ENCODE peak calls at places on chromosomes 12 and 14, in four cellular contexts. One of them, this sample, is unnamed.

GRCh38 chr12:68495666-68496065 is 115.0 kb upstream of the RAP1B start:
- DNase-seq in CD8-positive, alpha-beta memory T cell: no peak
- DNase-seq in CD8-positive, alpha-beta T cell: no peak
- DNase-seq in CD4-positive, CD25-positive, alpha-beta regulatory T cell: no peak
- DNase-seq in this sample: no peak

GRCh38 chr12:68912916-68913315 is 20.1 kb downstream of the CPM start:
- DNase-seq in CD8-positive, alpha-beta T cell: no peak
- DNase-seq in CD8-positive, alpha-beta memory T cell: no peak
- DNase-seq in CD4-positive, CD25-positive, alpha-beta regulatory T cell: no peak
- DNase-seq in this sample: no peak

GRCh38 chr14:99179506-99179905 is 92.5 kb downstream of the BCL11B start:
- DNase-seq in CD8-positive, alpha-beta T cell: no peak
- DNase-seq in CD4-positive, CD25-positive, alpha-beta regulatory T cell: no peak
- DNase-seq in CD8-positive, alpha-beta memory T cell: peak; percentile 17
- DNase-seq in this sample: no peak

GRCh38 chr12:50215033-50215432 is 47.9 kb upstream of the CERS5 start:
- DNase-seq in CD8-positive, alpha-beta T cell: no peak
- DNase-seq in CD4-positive, CD25-positive, alpha-beta regulatory T cell: no peak
- DNase-seq in CD8-positive, alpha-beta memory T cell: no peak
- DNase-seq in this sample: no peak

GRCh38 chr14:72736348-72736747 is 157.6 kb downstream of the DPF3 start:
- DNase-seq in CD4-positive, CD25-positive, alpha-beta regulatory T cell: no peak
- DNase-seq in CD8-positive, alpha-beta memory T cell: no peak
- DNase-seq in CD8-positive, alpha-beta T cell: no peak
- DNase-seq in this sample: no peak

GRCh38 chr12:77003961-77004360 is 61.4 kb downstream of the E2F7 start:
- DNase-seq in CD8-positive, alpha-beta T cell: no peak
- DNase-seq in CD4-positive, CD25-positive, alpha-beta regulatory T cell: no peak
- DNase-seq in CD8-positive, alpha-beta memory T cell: no peak
- DNase-seq in this sample: no peak

GRCh38 chr12:9763025-9763424 is 2.3 kb upstream of the CD69 start:
- DNase-seq in CD4-positive, CD25-positive, alpha-beta regulatory T cell: no peak
- DNase-seq in CD8-positive, alpha-beta T cell: no peak
- DNase-seq in CD8-positive, alpha-beta memory T cell: no peak
- DNase-seq in this sample: no peak

GRCh38 chr14:60649815-60650381 is 621 bp upstream of the SIX1 start:
- DNase-seq in CD8-positive, alpha-beta memory T cell: no peak
- DNase-seq in CD4-positive, CD25-positive, alpha-beta regulatory T cell: no peak
- DNase-seq in CD8-positive, alpha-beta T cell: no peak
- DNase-seq in this sample: no peak

GRCh38 chr12:69105101-69105613 is 134.2 kb upstream of the CPSF6 start:
- DNase-seq in CD8-positive, alpha-beta memory T cell: no peak
- DNase-seq in CD4-positive, CD25-positive, alpha-beta regulatory T cell: no peak
- DNase-seq in CD8-positive, alpha-beta T cell: no peak
- DNase-seq in this sample: no peak

GRCh38 chr12:103197725-103198388 is 240.4 kb downstream of the ASCL1 start:
- DNase-seq in CD8-positive, alpha-beta memory T cell: no peak
- DNase-seq in CD4-positive, CD25-positive, alpha-beta regulatory T cell: no peak
- DNase-seq in CD8-positive, alpha-beta T cell: no peak
- DNase-seq in this sample: no peak

GRCh38 chr12:92290881-92291280 is 145.2 kb upstream of the BTG1 start:
- DNase-seq in CD8-positive, alpha-beta T cell: no peak
- DNase-seq in CD8-positive, alpha-beta memory T cell: no peak
- DNase-seq in CD4-positive, CD25-positive, alpha-beta regulatory T cell: no peak
- DNase-seq in this sample: no peak

GRCh38 chr14:101464984-101465794 is 96.1 kb upstream of the DIO3 start:
- DNase-seq in CD4-positive, CD25-positive, alpha-beta regulatory T cell: no peak
- DNase-seq in CD8-positive, alpha-beta T cell: no peak
- DNase-seq in CD8-positive, alpha-beta memory T cell: no peak
- DNase-seq in this sample: no peak

GRCh38 chr12:130026608-130027176 is 122.9 kb upstream of the TMEM132D start:
- DNase-seq in CD8-positive, alpha-beta memory T cell: no peak
- DNase-seq in CD4-positive, CD25-positive, alpha-beta regulatory T cell: peak; percentile 27
- DNase-seq in CD8-positive, alpha-beta T cell: peak; percentile 29
- DNase-seq in this sample: no peak

GRCh38 chr12:113689047-113689610 is 217.5 kb upstream of the LHX5 start:
- DNase-seq in CD8-positive, alpha-beta memory T cell: no peak
- DNase-seq in CD8-positive, alpha-beta T cell: no peak
- DNase-seq in CD4-positive, CD25-positive, alpha-beta regulatory T cell: no peak
- DNase-seq in this sample: no peak

GRCh38 chr12:72219937-72220336 is 52.2 kb upstream of the TRHDE start:
- DNase-seq in CD8-positive, alpha-beta T cell: no peak
- DNase-seq in CD8-positive, alpha-beta memory T cell: no peak
- DNase-seq in CD4-positive, CD25-positive, alpha-beta regulatory T cell: no peak
- DNase-seq in this sample: no peak

GRCh38 chr12:103140217-103140616 is 182.7 kb downstream of the ASCL1 start:
- DNase-seq in CD8-positive, alpha-beta memory T cell: no peak
- DNase-seq in CD8-positive, alpha-beta T cell: no peak
- DNase-seq in CD4-positive, CD25-positive, alpha-beta regulatory T cell: no peak
- DNase-seq in this sample: no peak

GRCh38 chr12:83477289-83477688 is 790.6 kb downstream of the TMTC2 start:
- DNase-seq in CD4-positive, CD25-positive, alpha-beta regulatory T cell: no peak
- DNase-seq in CD8-positive, alpha-beta T cell: no peak
- DNase-seq in CD8-positive, alpha-beta memory T cell: no peak
- DNase-seq in this sample: no peak

GRCh38 chr12:55933158-55933798 is 2.3 kb downstream of the DGKA start:
- DNase-seq in CD4-positive, CD25-positive, alpha-beta regulatory T cell: no peak
- DNase-seq in CD8-positive, alpha-beta memory T cell: no peak
- DNase-seq in CD8-positive, alpha-beta T cell: peak; percentile 23
- DNase-seq in this sample: no peak

GRCh38 chr14:42469637-42470426 is 863.2 kb downstream of the LRFN5 start:
- DNase-seq in CD8-positive, alpha-beta memory T cell: no peak
- DNase-seq in CD8-positive, alpha-beta T cell: no peak
- DNase-seq in CD4-positive, CD25-positive, alpha-beta regulatory T cell: no peak
- DNase-seq in this sample: no peak

GRCh38 chr12:31650927-31651326 is 8.6 kb upstream of the ETFBKMT start:
- DNase-seq in CD4-positive, CD25-positive, alpha-beta regulatory T cell: no peak
- DNase-seq in CD8-positive, alpha-beta memory T cell: no peak
- DNase-seq in CD8-positive, alpha-beta T cell: no peak
- DNase-seq in this sample: no peak

GRCh38 chr12:77179515-77179914 is 114.1 kb upstream of the E2F7 start:
- DNase-seq in CD4-positive, CD25-positive, alpha-beta regulatory T cell: no peak
- DNase-seq in CD8-positive, alpha-beta memory T cell: no peak
- DNase-seq in CD8-positive, alpha-beta T cell: no peak
- DNase-seq in this sample: no peak

GRCh38 chr14:104784846-104785707 is 10.5 kb downstream of the AKT1 start:
- DNase-seq in CD8-positive, alpha-beta T cell: no peak
- DNase-seq in CD4-positive, CD25-positive, alpha-beta regulatory T cell: no peak
- DNase-seq in CD8-positive, alpha-beta memory T cell: no peak
- DNase-seq in this sample: no peak

GRCh38 chr14:97107070-97107469 is 309.9 kb downstream of the VRK1 start:
- DNase-seq in CD8-positive, alpha-beta memory T cell: no peak
- DNase-seq in CD4-positive, CD25-positive, alpha-beta regulatory T cell: no peak
- DNase-seq in CD8-positive, alpha-beta T cell: no peak
- DNase-seq in this sample: no peak

GRCh38 chr12:22271036-22271435 is 63.5 kb downstream of the ST8SIA1 start:
- DNase-seq in CD8-positive, alpha-beta T cell: no peak
- DNase-seq in CD8-positive, alpha-beta memory T cell: no peak
- DNase-seq in CD4-positive, CD25-positive, alpha-beta regulatory T cell: no peak
- DNase-seq in this sample: no peak

GRCh38 chr12:10153271-10154144 is 18.4 kb downstream of the OLR1 start:
- DNase-seq in CD8-positive, alpha-beta memory T cell: peak; percentile 68
- DNase-seq in CD4-positive, CD25-positive, alpha-beta regulatory T cell: peak; percentile 66
- DNase-seq in CD8-positive, alpha-beta T cell: peak; percentile 53
- DNase-seq in this sample: peak; percentile 27

GRCh38 chr12:31849090-31849687 is 110.0 kb upstream of the RESF1 start:
- DNase-seq in CD8-positive, alpha-beta memory T cell: no peak
- DNase-seq in CD8-positive, alpha-beta T cell: no peak
- DNase-seq in CD4-positive, CD25-positive, alpha-beta regulatory T cell: peak; percentile 45
- DNase-seq in this sample: no peak

GRCh38 chr12:64678248-64678647 is 68.0 kb downstream of the RASSF3 start:
- DNase-seq in CD8-positive, alpha-beta T cell: no peak
- DNase-seq in CD8-positive, alpha-beta memory T cell: no peak
- DNase-seq in CD4-positive, CD25-positive, alpha-beta regulatory T cell: no peak
- DNase-seq in this sample: no peak

DNA sequence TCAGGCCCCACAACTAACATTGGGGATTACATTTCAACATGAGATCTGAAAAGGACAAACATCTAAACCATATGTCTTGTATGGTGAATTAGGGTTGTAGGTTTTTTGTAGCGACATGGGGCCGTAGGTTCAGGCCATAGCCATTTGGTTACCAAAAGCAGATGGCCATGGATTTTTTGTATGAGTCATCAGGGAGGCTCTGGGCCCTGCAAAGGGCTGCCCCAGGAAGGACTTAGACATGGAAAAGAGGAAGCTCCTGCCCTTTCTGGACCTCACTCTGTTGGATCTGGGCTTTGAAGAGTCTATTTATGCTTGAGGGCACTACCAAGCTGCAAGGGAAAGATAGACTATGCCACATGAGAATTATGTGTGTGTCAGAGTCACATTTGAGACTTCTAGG is 89.3 kb upstream of the DHRS4 start:
- DNase-seq in CD8-positive, alpha-beta T cell: no peak
- DNase-seq in CD8-positive, alpha-beta memory T cell: no peak
- DNase-seq in CD4-positive, CD25-positive, alpha-beta regulatory T cell: no peak
- DNase-seq in this sample: no peak
- H3K27ac ChIP-seq in CD8-positive, alpha-beta T cell: no peak overlapping the region
- H3K27ac ChIP-seq in CD8-positive, alpha-beta memory T cell: no peak overlapping the region
- H3K27ac ChIP-seq in CD4-positive, CD25-positive, alpha-beta regulatory T cell: no peak overlapping the region
- H3K27ac ChIP-seq in this sample: no peak overlapping the region

GRCh38 chr12:3261782-3262359 is 184.7 kb downstream of the TSPAN9 start:
- DNase-seq in CD8-positive, alpha-beta T cell: no peak
- DNase-seq in CD4-positive, CD25-positive, alpha-beta regulatory T cell: no peak
- DNase-seq in CD8-positive, alpha-beta memory T cell: no peak
- DNase-seq in this sample: no peak
- H3K27ac ChIP-seq in CD8-positive, alpha-beta T cell: no peak overlapping the region
- H3K27ac ChIP-seq in CD4-positive, CD25-positive, alpha-beta regulatory T cell: no peak overlapping the region
- H3K27ac ChIP-seq in CD8-positive, alpha-beta memory T cell: no peak overlapping the region
- H3K27ac ChIP-seq in this sample: no peak overlapping the region

GRCh38 chr12:131862084-131862441 is 32.4 kb upstream of the ULK1 start:
- DNase-seq in CD8-positive, alpha-beta T cell: no peak
- DNase-seq in CD4-positive, CD25-positive, alpha-beta regulatory T cell: no peak
- DNase-seq in CD8-positive, alpha-beta memory T cell: no peak
- DNase-seq in this sample: no peak
- H3K27ac ChIP-seq in CD8-positive, alpha-beta T cell: no peak overlapping the region
- H3K27ac ChIP-seq in CD4-positive, CD25-positive, alpha-beta regulatory T cell: no peak overlapping the region
- H3K27ac ChIP-seq in CD8-positive, alpha-beta memory T cell: no peak overlapping the region
- H3K27ac ChIP-seq in this sample: no peak overlapping the region

GRCh38 chr12:66304296-66304915 is 2.1 kb downstream of the HELB start:
- DNase-seq in CD4-positive, CD25-positive, alpha-beta regulatory T cell: peak; percentile 29
- DNase-seq in CD8-positive, alpha-beta T cell: no peak
- DNase-seq in CD8-positive, alpha-beta memory T cell: no peak
- DNase-seq in this sample: no peak
- H3K27ac ChIP-seq in CD4-positive, CD25-positive, alpha-beta regulatory T cell: peak overlapping the region; percentile 91
- H3K27ac ChIP-seq in CD8-positive, alpha-beta T cell: peak overlapping the region; percentile 77
- H3K27ac ChIP-seq in CD8-positive, alpha-beta memory T cell: peak overlapping the region; percentile 82
- H3K27ac ChIP-seq in this sample: no peak overlapping the region

GRCh38 chr12:105418232-105418631 is 87.7 kb downstream of the C12orf75 start:
- DNase-seq in CD8-positive, alpha-beta memory T cell: no peak
- DNase-seq in CD4-positive, CD25-positive, alpha-beta regulatory T cell: no peak
- DNase-seq in CD8-positive, alpha-beta T cell: no peak
- DNase-seq in this sample: no peak
- H3K27ac ChIP-seq in CD8-positive, alpha-beta memory T cell: no peak overlapping the region
- H3K27ac ChIP-seq in CD4-positive, CD25-positive, alpha-beta regulatory T cell: no peak overlapping the region
- H3K27ac ChIP-seq in CD8-positive, alpha-beta T cell: no peak overlapping the region
- H3K27ac ChIP-seq in this sample: no peak overlapping the region

DNA sequence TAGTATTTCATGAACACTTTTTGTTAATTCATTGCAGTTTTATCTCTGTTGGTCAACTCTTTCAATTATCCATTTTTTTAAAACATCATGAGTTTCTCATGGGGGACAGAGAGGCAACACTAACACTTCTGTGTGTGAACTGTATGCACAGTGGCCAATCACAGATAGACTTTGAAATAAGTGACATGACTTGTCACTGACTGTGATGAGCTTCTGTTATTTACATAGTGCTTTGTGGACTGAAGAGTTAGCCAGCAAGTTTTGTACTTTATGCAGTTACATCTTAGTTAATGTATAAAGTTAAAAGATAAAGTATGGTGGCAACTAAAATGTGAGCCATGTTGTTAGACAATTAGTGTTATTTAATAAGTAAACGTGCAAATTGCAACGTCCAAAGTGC is 16.1 kb downstream of the FERMT2 start:
- DNase-seq in CD8-positive, alpha-beta memory T cell: no peak
- DNase-seq in CD8-positive, alpha-beta T cell: no peak
- DNase-seq in CD4-positive, CD25-positive, alpha-beta regulatory T cell: no peak
- DNase-seq in this sample: no peak
- H3K27ac ChIP-seq in CD8-positive, alpha-beta memory T cell: no peak overlapping the region
- H3K27ac ChIP-seq in CD8-positive, alpha-beta T cell: no peak overlapping the region
- H3K27ac ChIP-seq in CD4-positive, CD25-positive, alpha-beta regulatory T cell: no peak overlapping the region
- H3K27ac ChIP-seq in this sample: no peak overlapping the region

This sample was measured in caudate nucleus.